ENCODE peak calls at places on chromosomes 12 and 14, in six cellular contexts. One of them, this sample, is unnamed.

GRCh38 chr14:21257395-21258193 is 11.6 kb downstream of the HNRNPC start:
- DNase-seq in astrocyte of the cerebellum: no peak
- DNase-seq in esophagus squamous epithelium: no peak
- DNase-seq in fibroblast of the aortic adventitia: no peak
- DNase-seq in mesendoderm: no peak
- DNase-seq in epithelial cell of proximal tubule: no peak
- DNase-seq in this sample: no peak

GRCh38 chr12:52126050-52126604 is 46.6 kb downstream of the SMIM41 start:
- DNase-seq in mesendoderm: no peak
- DNase-seq in fibroblast of the aortic adventitia: no peak
- DNase-seq in esophagus squamous epithelium: no peak
- DNase-seq in epithelial cell of proximal tubule: no peak
- DNase-seq in astrocyte of the cerebellum: no peak
- DNase-seq in this sample: no peak

GRCh38 chr14:99677231-99677891 is 6.7 kb upstream of the CYP46A1 start:
- DNase-seq in epithelial cell of proximal tubule: no peak
- DNase-seq in astrocyte of the cerebellum: no peak
- DNase-seq in mesendoderm: no peak
- DNase-seq in esophagus squamous epithelium: no peak
- DNase-seq in fibroblast of the aortic adventitia: peak
- DNase-seq in this sample: no peak

GRCh38 chr14:72723741-72724530 is 170.0 kb downstream of the DPF3 start:
- DNase-seq in epithelial cell of proximal tubule: no peak
- DNase-seq in mesendoderm: no peak
- DNase-seq in fibroblast of the aortic adventitia: peak
- DNase-seq in astrocyte of the cerebellum: no peak
- DNase-seq in esophagus squamous epithelium: no peak
- DNase-seq in this sample: no peak

GRCh38 chr14:26191666-26192065 is 406.2 kb downstream of the NOVA1 start:
- DNase-seq in fibroblast of the aortic adventitia: peak
- DNase-seq in mesendoderm: peak
- DNase-seq in esophagus squamous epithelium: no peak
- DNase-seq in astrocyte of the cerebellum: no peak
- DNase-seq in epithelial cell of proximal tubule: no peak
- DNase-seq in this sample: no peak

GRCh38 chr12:54300732-54301427 is at the start of gene NFE2:
- DNase-seq in astrocyte of the cerebellum: peak
- DNase-seq in esophagus squamous epithelium: no peak
- DNase-seq in fibroblast of the aortic adventitia: peak
- DNase-seq in mesendoderm: peak
- DNase-seq in epithelial cell of proximal tubule: no peak
- DNase-seq in this sample: no peak

GRCh38 chr12:53710098-53710497 is 17.2 kb downstream of the CALCOCO1 start:
- DNase-seq in mesendoderm: no peak
- DNase-seq in astrocyte of the cerebellum: no peak
- DNase-seq in fibroblast of the aortic adventitia: no peak
- DNase-seq in epithelial cell of proximal tubule: no peak
- DNase-seq in esophagus squamous epithelium: no peak
- DNase-seq in this sample: no peak

GRCh38 chr12:31029916-31030562 is 43.6 kb upstream of the DDX11 start:
- DNase-seq in esophagus squamous epithelium: no peak
- DNase-seq in epithelial cell of proximal tubule: no peak
- DNase-seq in mesendoderm: no peak
- DNase-seq in fibroblast of the aortic adventitia: no peak
- DNase-seq in astrocyte of the cerebellum: no peak
- DNase-seq in this sample: no peak

GRCh38 chr14:75279739-75280447 is 1.3 kb downstream of the FOS start:
- DNase-seq in esophagus squamous epithelium: no peak
- DNase-seq in mesendoderm: peak
- DNase-seq in fibroblast of the aortic adventitia: peak
- DNase-seq in epithelial cell of proximal tubule: no peak
- DNase-seq in astrocyte of the cerebellum: no peak
- DNase-seq in this sample: no peak

GRCh38 chr12:69873429-69873828 is 48.4 kb downstream of the MYRFL start:
- DNase-seq in epithelial cell of proximal tubule: no peak
- DNase-seq in astrocyte of the cerebellum: no peak
- DNase-seq in fibroblast of the aortic adventitia: peak
- DNase-seq in esophagus squamous epithelium: no peak
- DNase-seq in mesendoderm: no peak
- DNase-seq in this sample: no peak

GRCh38 chr14:61281186-61281676 is at the start of gene TMEM30B:
- DNase-seq in astrocyte of the cerebellum: no peak
- DNase-seq in epithelial cell of proximal tubule: no peak
- DNase-seq in esophagus squamous epithelium: no peak
- DNase-seq in mesendoderm: peak
- DNase-seq in fibroblast of the aortic adventitia: no peak
- DNase-seq in this sample: no peak

GRCh38 chr14:87691482-87691881 is 301.5 kb downstream of the GALC start:
- DNase-seq in epithelial cell of proximal tubule: no peak
- DNase-seq in fibroblast of the aortic adventitia: no peak
- DNase-seq in mesendoderm: no peak
- DNase-seq in astrocyte of the cerebellum: no peak
- DNase-seq in esophagus squamous epithelium: no peak
- DNase-seq in this sample: no peak

GRCh38 chr14:53509227-53509822 is 356.2 kb upstream of the DDHD1 start:
- DNase-seq in esophagus squamous epithelium: no peak
- DNase-seq in astrocyte of the cerebellum: no peak
- DNase-seq in mesendoderm: peak
- DNase-seq in epithelial cell of proximal tubule: no peak
- DNase-seq in fibroblast of the aortic adventitia: peak
- DNase-seq in this sample: no peak

GRCh38 chr14:87430810-87431209 is 562.2 kb downstream of the GALC start:
- DNase-seq in fibroblast of the aortic adventitia: peak
- DNase-seq in esophagus squamous epithelium: no peak
- DNase-seq in astrocyte of the cerebellum: no peak
- DNase-seq in mesendoderm: no peak
- DNase-seq in epithelial cell of proximal tubule: peak
- DNase-seq in this sample: no peak

GRCh38 chr12:129440278-129440677 is 463.5 kb downstream of the TMEM132D start:
- DNase-seq in mesendoderm: no peak
- DNase-seq in esophagus squamous epithelium: no peak
- DNase-seq in fibroblast of the aortic adventitia: no peak
- DNase-seq in astrocyte of the cerebellum: no peak
- DNase-seq in epithelial cell of proximal tubule: no peak
- DNase-seq in this sample: no peak

GRCh38 chr14:51527073-51527472 is 124.6 kb upstream of the FRMD6 start:
- DNase-seq in astrocyte of the cerebellum: no peak
- DNase-seq in mesendoderm: no peak
- DNase-seq in epithelial cell of proximal tubule: no peak
- DNase-seq in fibroblast of the aortic adventitia: peak
- DNase-seq in esophagus squamous epithelium: no peak
- DNase-seq in this sample: no peak

GRCh38 chr12:5260591-5261086 is 171.3 kb upstream of the NTF3 start:
- DNase-seq in fibroblast of the aortic adventitia: no peak
- DNase-seq in astrocyte of the cerebellum: no peak
- DNase-seq in mesendoderm: no peak
- DNase-seq in epithelial cell of proximal tubule: no peak
- DNase-seq in esophagus squamous epithelium: no peak
- DNase-seq in this sample: no peak

GRCh38 chr12:11622774-11623375 is 26.6 kb upstream of the ETV6 start:
- DNase-seq in epithelial cell of proximal tubule: no peak
- DNase-seq in fibroblast of the aortic adventitia: no peak
- DNase-seq in esophagus squamous epithelium: no peak
- DNase-seq in mesendoderm: peak
- DNase-seq in astrocyte of the cerebellum: no peak
- DNase-seq in this sample: peak

GRCh38 chr12:43832506-43833168 is 3.2 kb upstream of the TMEM117 start:
- DNase-seq in fibroblast of the aortic adventitia: no peak
- DNase-seq in mesendoderm: no peak
- DNase-seq in esophagus squamous epithelium: no peak
- DNase-seq in astrocyte of the cerebellum: no peak
- DNase-seq in epithelial cell of proximal tubule: no peak
- DNase-seq in this sample: no peak

GRCh38 chr12:64190140-64190539 is 32.0 kb downstream of the KICS2 start:
- DNase-seq in fibroblast of the aortic adventitia: no peak
- DNase-seq in astrocyte of the cerebellum: no peak
- DNase-seq in mesendoderm: no peak
- DNase-seq in epithelial cell of proximal tubule: no peak
- DNase-seq in esophagus squamous epithelium: no peak
- DNase-seq in this sample: no peak

GRCh38 chr14:44803239-44803905 is 158.4 kb downstream of the KLHL28 start:
- DNase-seq in astrocyte of the cerebellum: peak
- DNase-seq in epithelial cell of proximal tubule: peak
- DNase-seq in fibroblast of the aortic adventitia: peak
- DNase-seq in mesendoderm: peak
- DNase-seq in esophagus squamous epithelium: no peak
- DNase-seq in this sample: peak

GRCh38 chr14:81164167-81164774 is 56.5 kb downstream of the GTF2A1 start:
- DNase-seq in epithelial cell of proximal tubule: peak
- DNase-seq in esophagus squamous epithelium: no peak
- DNase-seq in fibroblast of the aortic adventitia: peak
- DNase-seq in mesendoderm: peak
- DNase-seq in astrocyte of the cerebellum: peak
- DNase-seq in this sample: peak

GRCh38 chr14:102323102-102323501 is 3.6 kb downstream of the ZNF839 start:
- DNase-seq in fibroblast of the aortic adventitia: peak
- DNase-seq in astrocyte of the cerebellum: peak
- DNase-seq in esophagus squamous epithelium: no peak
- DNase-seq in mesendoderm: peak
- DNase-seq in epithelial cell of proximal tubule: no peak
- DNase-seq in this sample: peak

GRCh38 chr12:114769634-114770033 is 85.7 kb upstream of the TBX3 start:
- DNase-seq in fibroblast of the aortic adventitia: no peak
- DNase-seq in astrocyte of the cerebellum: no peak
- DNase-seq in mesendoderm: no peak
- DNase-seq in esophagus squamous epithelium: no peak
- DNase-seq in epithelial cell of proximal tubule: no peak
- DNase-seq in this sample: no peak

DNA sequence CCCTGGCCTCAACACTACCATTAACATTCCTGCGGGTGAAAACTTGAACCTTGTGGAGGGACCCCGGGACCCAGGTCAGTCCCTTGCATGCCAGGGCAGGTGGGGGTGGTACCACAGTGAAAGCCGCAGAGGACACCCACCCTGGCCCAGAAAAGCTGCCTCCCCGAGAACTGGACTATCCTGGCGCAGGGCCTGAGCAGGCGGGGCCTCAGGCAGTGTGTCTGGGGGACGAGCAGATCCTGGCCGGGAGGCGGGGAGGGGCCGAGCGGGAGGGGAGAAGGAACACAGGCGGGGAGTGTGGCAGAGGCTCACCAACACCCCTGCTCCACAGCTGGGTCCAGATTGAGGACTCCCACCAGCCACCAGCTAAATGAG is 10.0 kb downstream of the AHNAK2 start:
- DNase-seq in mesendoderm: peak
- DNase-seq in esophagus squamous epithelium: no peak
- DNase-seq in epithelial cell of proximal tubule: no peak
- DNase-seq in astrocyte of the cerebellum: peak
- DNase-seq in fibroblast of the aortic adventitia: peak
- DNase-seq in this sample: no peak
- H3K4me3 ChIP-seq in mesendoderm: no peak
- H3K4me3 ChIP-seq in esophagus squamous epithelium: peak
- H3K4me3 ChIP-seq in epithelial cell of proximal tubule: peak
- H3K4me3 ChIP-seq in astrocyte of the cerebellum: peak
- H3K4me3 ChIP-seq in fibroblast of the aortic adventitia: peak
- H3K4me3 ChIP-seq in this sample: no peak

GRCh38 chr14:70655110-70655826 is 13.6 kb downstream of the TTC9 start:
- DNase-seq in epithelial cell of proximal tubule: no peak
- DNase-seq in astrocyte of the cerebellum: no peak
- DNase-seq in esophagus squamous epithelium: peak
- DNase-seq in fibroblast of the aortic adventitia: no peak
- DNase-seq in mesendoderm: peak
- DNase-seq in this sample: peak

GRCh38 chr14:70662080-70662479 is 20.4 kb downstream of the TTC9 start:
- DNase-seq in epithelial cell of proximal tubule: no peak
- DNase-seq in astrocyte of the cerebellum: no peak
- DNase-seq in fibroblast of the aortic adventitia: no peak
- DNase-seq in mesendoderm: no peak
- DNase-seq in esophagus squamous epithelium: no peak
- DNase-seq in this sample: no peak

GRCh38 chr14:70660967-70661871 is 19.5 kb downstream of the TTC9 start:
- DNase-seq in esophagus squamous epithelium: no peak
- DNase-seq in astrocyte of the cerebellum: no peak
- DNase-seq in mesendoderm: no peak
- DNase-seq in fibroblast of the aortic adventitia: no peak
- DNase-seq in epithelial cell of proximal tubule: no peak
- DNase-seq in this sample: peak

GRCh38 chr14:70662816-70663215 is 21.1 kb downstream of the TTC9 start:
- DNase-seq in epithelial cell of proximal tubule: no peak
- DNase-seq in esophagus squamous epithelium: no peak
- DNase-seq in mesendoderm: no peak
- DNase-seq in astrocyte of the cerebellum: no peak
- DNase-seq in fibroblast of the aortic adventitia: no peak
- DNase-seq in this sample: no peak

GRCh38 chr14:70658899-70659298 is 17.2 kb downstream of the TTC9 start:
- DNase-seq in fibroblast of the aortic adventitia: no peak
- DNase-seq in esophagus squamous epithelium: no peak
- DNase-seq in epithelial cell of proximal tubule: no peak
- DNase-seq in astrocyte of the cerebellum: no peak
- DNase-seq in mesendoderm: no peak
- DNase-seq in this sample: peak
- H3K4me3 ChIP-seq in fibroblast of the aortic adventitia: no peak
- H3K4me3 ChIP-seq in esophagus squamous epithelium: no peak
- H3K4me3 ChIP-seq in epithelial cell of proximal tubule: no peak
- H3K4me3 ChIP-seq in astrocyte of the cerebellum: no peak
- H3K4me3 ChIP-seq in mesendoderm: no peak
- H3K4me3 ChIP-seq in this sample: peak

GRCh38 chr12:77625441-77625840 is 205.3 kb upstream of the NAV3 start:
- DNase-seq in esophagus squamous epithelium: no peak
- DNase-seq in epithelial cell of proximal tubule: peak
- DNase-seq in fibroblast of the aortic adventitia: peak
- DNase-seq in mesendoderm: no peak
- DNase-seq in astrocyte of the cerebellum: peak
- DNase-seq in this sample: no peak
- H3K4me3 ChIP-seq in esophagus squamous epithelium: no peak
- H3K4me3 ChIP-seq in epithelial cell of proximal tubule: no peak
- H3K4me3 ChIP-seq in fibroblast of the aortic adventitia: no peak
- H3K4me3 ChIP-seq in mesendoderm: no peak
- H3K4me3 ChIP-seq in astrocyte of the cerebellum: no peak
- H3K4me3 ChIP-seq in this sample: no peak

DNA sequence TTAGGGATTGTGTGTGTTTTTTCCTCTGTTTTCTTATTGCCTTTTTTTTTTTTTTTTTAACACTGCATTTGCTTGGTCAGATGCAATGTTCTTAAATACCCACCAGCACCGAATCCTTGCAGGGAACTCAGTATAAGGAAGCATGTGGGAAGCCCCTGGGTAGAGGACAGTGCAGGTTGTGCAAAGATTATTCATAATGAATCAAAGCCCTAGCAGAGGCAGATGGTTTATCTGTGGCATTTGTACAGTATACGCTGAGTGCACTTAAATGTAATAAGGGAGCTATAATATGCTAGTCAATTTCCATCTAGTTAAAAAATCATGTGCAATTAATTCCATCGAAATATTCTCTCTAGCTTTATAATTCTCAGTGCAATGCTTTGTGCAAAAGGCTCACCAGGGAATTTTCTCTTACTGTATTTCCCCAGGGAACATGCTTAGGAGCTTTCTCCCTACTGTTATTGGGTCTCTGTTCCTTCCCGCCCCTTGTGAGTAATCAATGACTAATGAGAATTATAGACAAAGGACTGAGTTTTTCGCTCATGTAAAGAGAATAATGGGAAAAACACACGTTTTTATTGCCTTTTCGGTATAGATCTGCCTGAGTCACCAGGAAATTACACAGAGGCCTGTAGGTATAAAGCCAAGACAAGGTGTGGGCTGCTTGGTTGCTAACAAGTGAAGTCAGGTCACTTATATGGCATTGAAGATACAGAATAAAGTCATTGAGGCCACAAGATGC is 1214.3 kb upstream of the TMEM132C start:
- DNase-seq in esophagus squamous epithelium: no peak
- DNase-seq in mesendoderm: no peak
- DNase-seq in epithelial cell of proximal tubule: no peak
- DNase-seq in astrocyte of the cerebellum: no peak
- DNase-seq in fibroblast of the aortic adventitia: peak
- DNase-seq in this sample: no peak
- H3K4me3 ChIP-seq in esophagus squamous epithelium: no peak
- H3K4me3 ChIP-seq in mesendoderm: no peak
- H3K4me3 ChIP-seq in epithelial cell of proximal tubule: no peak
- H3K4me3 ChIP-seq in astrocyte of the cerebellum: no peak
- H3K4me3 ChIP-seq in fibroblast of the aortic adventitia: no peak
- H3K4me3 ChIP-seq in this sample: no peak

This sample was measured in GM12865.